ENCODE peak calls at places on chromosomes 16 and 17, in seven cellular contexts. One of them, this sample, is unnamed.

GRCh38 chr16:69311533-69312388 is 611 bp downstream of the VPS4A start:
- DNase-seq in neural progenitor cell: peak
- DNase-seq in CD14-positive monocyte: no peak
- DNase-seq in NCI-H524: peak
- DNase-seq in nephron progenitor cell: no peak
- DNase-seq in posterior cingulate gyrus: no peak
- DNase-seq in B cell: peak
- DNase-seq in this sample: peak

GRCh38 chr17:45429338-45430005 is 3.2 kb downstream of the ARHGAP27 start:
- DNase-seq in B cell: peak
- DNase-seq in nephron progenitor cell: peak
- DNase-seq in NCI-H524: no peak
- DNase-seq in CD14-positive monocyte: no peak
- DNase-seq in posterior cingulate gyrus: no peak
- DNase-seq in neural progenitor cell: peak
- DNase-seq in this sample: peak

GRCh38 chr16:85750021-85750826 is 672 bp downstream of the C16orf74 start:
- DNase-seq in nephron progenitor cell: peak
- DNase-seq in B cell: peak
- DNase-seq in neural progenitor cell: peak
- DNase-seq in CD14-positive monocyte: no peak
- DNase-seq in NCI-H524: peak
- DNase-seq in posterior cingulate gyrus: no peak
- DNase-seq in this sample: peak

GRCh38 chr16:23836404-23837291 is 865 bp downstream of the PRKCB start:
- DNase-seq in posterior cingulate gyrus: peak
- DNase-seq in neural progenitor cell: peak
- DNase-seq in nephron progenitor cell: peak
- DNase-seq in B cell: peak
- DNase-seq in CD14-positive monocyte: peak
- DNase-seq in NCI-H524: no peak
- DNase-seq in this sample: peak

GRCh38 chr17:57256708-57257112 is 387 bp downstream of the MSI2 start:
- DNase-seq in posterior cingulate gyrus: no peak
- DNase-seq in nephron progenitor cell: no peak
- DNase-seq in neural progenitor cell: peak
- DNase-seq in NCI-H524: peak
- DNase-seq in CD14-positive monocyte: no peak
- DNase-seq in B cell: no peak
- DNase-seq in this sample: peak

GRCh38 chr16:22948603-22949368 is 134.8 kb downstream of the HS3ST2 start:
- DNase-seq in posterior cingulate gyrus: peak
- DNase-seq in NCI-H524: peak
- DNase-seq in CD14-positive monocyte: no peak
- DNase-seq in B cell: peak
- DNase-seq in nephron progenitor cell: peak
- DNase-seq in neural progenitor cell: peak
- DNase-seq in this sample: peak

GRCh38 chr16:84611041-84611440 is 6.8 kb downstream of the COTL1 start:
- DNase-seq in nephron progenitor cell: no peak
- DNase-seq in posterior cingulate gyrus: no peak
- DNase-seq in NCI-H524: no peak
- DNase-seq in B cell: no peak
- DNase-seq in CD14-positive monocyte: no peak
- DNase-seq in neural progenitor cell: no peak
- DNase-seq in this sample: no peak

GRCh38 chr16:81137012-81137335 is 40.8 kb upstream of the GCSH start:
- DNase-seq in posterior cingulate gyrus: no peak
- DNase-seq in CD14-positive monocyte: no peak
- DNase-seq in B cell: no peak
- DNase-seq in neural progenitor cell: peak
- DNase-seq in NCI-H524: no peak
- DNase-seq in nephron progenitor cell: peak
- DNase-seq in this sample: no peak

GRCh38 chr17:12316021-12316420 is 295.3 kb downstream of the MAP2K4 start:
- DNase-seq in B cell: no peak
- DNase-seq in CD14-positive monocyte: no peak
- DNase-seq in NCI-H524: no peak
- DNase-seq in nephron progenitor cell: no peak
- DNase-seq in neural progenitor cell: no peak
- DNase-seq in posterior cingulate gyrus: no peak
- DNase-seq in this sample: no peak

GRCh38 chr17:34568953-34569352 is 10.4 kb upstream of the TMEM132E start:
- DNase-seq in NCI-H524: no peak
- DNase-seq in CD14-positive monocyte: no peak
- DNase-seq in nephron progenitor cell: no peak
- DNase-seq in neural progenitor cell: no peak
- DNase-seq in posterior cingulate gyrus: no peak
- DNase-seq in B cell: no peak
- DNase-seq in this sample: no peak

GRCh38 chr17:41448506-41448905 is 7.7 kb upstream of the KRT38 start:
- DNase-seq in posterior cingulate gyrus: no peak
- DNase-seq in B cell: no peak
- DNase-seq in nephron progenitor cell: no peak
- DNase-seq in neural progenitor cell: no peak
- DNase-seq in NCI-H524: no peak
- DNase-seq in CD14-positive monocyte: no peak
- DNase-seq in this sample: no peak

GRCh38 chr17:64358261-64358788 is 32.3 kb downstream of the PECAM1 start:
- DNase-seq in B cell: no peak
- DNase-seq in nephron progenitor cell: no peak
- DNase-seq in CD14-positive monocyte: no peak
- DNase-seq in NCI-H524: peak
- DNase-seq in posterior cingulate gyrus: no peak
- DNase-seq in neural progenitor cell: no peak
- DNase-seq in this sample: no peak

GRCh38 chr17:19000531-19001011 is 4.0 kb downstream of the FAM83G start:
- DNase-seq in CD14-positive monocyte: no peak
- DNase-seq in neural progenitor cell: peak
- DNase-seq in nephron progenitor cell: no peak
- DNase-seq in B cell: no peak
- DNase-seq in posterior cingulate gyrus: no peak
- DNase-seq in NCI-H524: peak
- DNase-seq in this sample: no peak

GRCh38 chr17:39763046-39763800 is 25.5 kb downstream of the GRB7 start:
- DNase-seq in nephron progenitor cell: no peak
- DNase-seq in posterior cingulate gyrus: no peak
- DNase-seq in B cell: no peak
- DNase-seq in CD14-positive monocyte: no peak
- DNase-seq in neural progenitor cell: no peak
- DNase-seq in NCI-H524: no peak
- DNase-seq in this sample: no peak

GRCh38 chr16:74522160-74522559 is 84.8 kb downstream of the GLG1 start:
- DNase-seq in B cell: no peak
- DNase-seq in posterior cingulate gyrus: no peak
- DNase-seq in NCI-H524: no peak
- DNase-seq in nephron progenitor cell: no peak
- DNase-seq in CD14-positive monocyte: no peak
- DNase-seq in neural progenitor cell: no peak
- DNase-seq in this sample: no peak

GRCh38 chr16:3510410-3510809 is 9.6 kb downstream of the CLUAP1 start:
- DNase-seq in B cell: no peak
- DNase-seq in CD14-positive monocyte: no peak
- DNase-seq in neural progenitor cell: no peak
- DNase-seq in posterior cingulate gyrus: no peak
- DNase-seq in NCI-H524: no peak
- DNase-seq in nephron progenitor cell: no peak
- DNase-seq in this sample: no peak

GRCh38 chr17:76026714-76027158 is 370 bp downstream of the EVPL start:
- DNase-seq in neural progenitor cell: no peak
- DNase-seq in B cell: no peak
- DNase-seq in posterior cingulate gyrus: no peak
- DNase-seq in CD14-positive monocyte: no peak
- DNase-seq in NCI-H524: no peak
- DNase-seq in nephron progenitor cell: no peak
- DNase-seq in this sample: no peak

GRCh38 chr16:88773812-88774291 is 11.2 kb downstream of the PIEZO1 start:
- DNase-seq in posterior cingulate gyrus: no peak
- DNase-seq in NCI-H524: peak
- DNase-seq in neural progenitor cell: peak
- DNase-seq in CD14-positive monocyte: peak
- DNase-seq in nephron progenitor cell: peak
- DNase-seq in B cell: no peak
- DNase-seq in this sample: peak

GRCh38 chr16:4892356-4893102 is 44.4 kb downstream of the PPL start:
- DNase-seq in neural progenitor cell: no peak
- DNase-seq in NCI-H524: no peak
- DNase-seq in CD14-positive monocyte: no peak
- DNase-seq in B cell: no peak
- DNase-seq in posterior cingulate gyrus: no peak
- DNase-seq in nephron progenitor cell: no peak
- DNase-seq in this sample: no peak